ENCODE peak calls at places on chromosomes 11 and 22, in eight cellular contexts. W is endothelial cell of umbilical vein, R is mammary epithelial cell, I is neural progenitor cell, E is K562, U is HCT116, N is H1, X is DND-41. G is an unnamed sample.
A peak's percentile ranks its signal among the peaks of the same experiment; 100 is the strongest.

GRCh38 chr22:27880778-27881394 is 38.2 kb downstream of the PITPNB start:
- DNase-seq in W (peak; percentile 85), R (peak; percentile 54), I (peak; percentile 67), E (peak; percentile 58), U (peak; percentile 47), N (no peak), X (peak; percentile 28), G (peak; percentile 72)

GRCh38 chr11:95330332-95330731 is 99.3 kb upstream of the SESN3 start:
- DNase-seq in W (no peak), R (no peak), I (no peak), E (no peak), U (no peak), N (no peak), X (no peak), G (no peak)

GRCh38 chr11:38305682-38306081 is 1707.6 kb upstream of the RAG2 start:
- DNase-seq in W (no peak), R (no peak), I (no peak), E (no peak), U (no peak), N (no peak), X (no peak), G (no peak)

GRCh38 chr11:60169264-60169915 is 13.5 kb downstream of the MS4A6A start:
- DNase-seq in W (peak; percentile 100), R (peak; percentile 97), I (peak; percentile 22), E (peak; percentile 58), U (peak; percentile 27), N (peak; percentile 49), X (peak; percentile 59), G (peak; percentile 100)

GRCh38 chr22:48371391-48371790 is 1456.3 kb downstream of the BRD1 start:
- DNase-seq in W (no peak), R (no peak), I (no peak), E (no peak), U (no peak), N (peak; percentile 39), X (no peak), G (no peak)

GRCh38 chr11:128879817-128880216 is 11.3 kb upstream of the KCNJ5 start:
- DNase-seq in W (no peak), R (no peak), I (no peak), E (no peak), U (no peak), N (no peak), X (no peak), G (no peak)

GRCh38 chr11:11318961-11319360 is 34.1 kb downstream of the CSNK2A3 start:
- DNase-seq in W (no peak), R (no peak), I (no peak), E (no peak), U (no peak), N (no peak), X (no peak), G (no peak)

GRCh38 chr11:65150513-65151271 is 16.4 kb upstream of the SYVN1 start:
- DNase-seq in W (peak; percentile 68), R (peak; percentile 93), I (no peak), E (peak; percentile 91), U (peak; percentile 90), N (no peak), X (no peak), G (peak; percentile 98)

GRCh38 chr11:82842019-82842418 is 58.2 kb downstream of the PRCP start:
- DNase-seq in W (no peak), R (no peak), I (peak; percentile 21), E (no peak), U (no peak), N (no peak), X (no peak), G (no peak)

GRCh38 chr11:111977141-111978027 is 40.2 kb downstream of the DIXDC1 start:
- DNase-seq in W (peak; percentile 45), R (peak; percentile 37), I (peak; percentile 74), E (no peak), U (no peak), N (peak; percentile 79), X (no peak), G (peak; percentile 56)

GRCh38 chr11:131302831-131303230 is 67.6 kb upstream of the NTM start:
- DNase-seq in W (no peak), R (no peak), I (no peak), E (no peak), U (no peak), N (no peak), X (no peak), G (no peak)

GRCh38 chr22:20802922-20803553 is 29.1 kb downstream of the SERPIND1 start:
- DNase-seq in W (no peak), R (no peak), I (no peak), E (no peak), U (no peak), N (no peak), X (no peak), G (no peak)

GRCh38 chr22:44456661-44457412 is 41.2 kb downstream of the RTL6 start:
- DNase-seq in W (no peak), R (no peak), I (no peak), E (no peak), U (no peak), N (no peak), X (no peak), G (no peak)

GRCh38 chr11:134583397-134583990 is 171.5 kb upstream of the B3GAT1 start:
- DNase-seq in W (no peak), R (no peak), I (no peak), E (no peak), U (no peak), N (no peak), X (peak; percentile 46), G (no peak)

GRCh38 chr22:50260434-50260800 is 1.1 kb downstream of the MAPK12 start:
- DNase-seq in W (no peak), R (no peak), I (no peak), E (no peak), U (no peak), N (no peak), X (no peak), G (no peak)

GRCh38 chr11:45266693-45267451 is 19.3 kb downstream of the SYT13 start:
- DNase-seq in W (no peak), R (no peak), I (peak; percentile 52), E (peak; percentile 62), U (no peak), N (peak; percentile 97), X (peak; percentile 27), G (no peak)
- TF ChIP-seq CTCF in W (peak; percentile 17), R (peak; percentile 24), I (peak; percentile 62), E (peak; percentile 57), U (peak; percentile 20), N (peak; percentile 84), X (peak; percentile 58), G (peak; percentile 55)

GRCh38 chr11:124277809-124278208 is 21.6 kb downstream of the OR8G5 start:
- DNase-seq in W (no peak), R (no peak), I (peak; percentile 54), E (no peak), U (no peak), N (peak; percentile 48), X (no peak), G (no peak)
- H3K4me2 ChIP-seq in W (no peak overlapping the region), R (no peak overlapping the region), I (no peak overlapping the region), E (no peak overlapping the region), U (no peak overlapping the region), N (no peak overlapping the region), X (no peak overlapping the region), G (no peak overlapping the region)

GRCh38 chr11:66718320-66718971 is 10.6 kb downstream of the SPTBN2 start:
- DNase-seq in W (no peak), R (peak; percentile 6), I (no peak), E (no peak), U (no peak), N (peak; percentile 62), X (no peak), G (no peak)
- TF ChIP-seq CTCF in W (no peak), R (no peak), I (no peak), E (no peak), U (no peak), N (no peak), X (no peak), G (no peak)

GRCh38 chr22:17217179-17217578 is 2.1 kb downstream of the ADA2 start:
- DNase-seq in W (no peak), R (no peak), I (peak; percentile 33), E (no peak), U (no peak), N (no peak), X (peak; percentile 39), G (no peak)
- H3K4me2 ChIP-seq in W (no peak overlapping the region), R (no peak overlapping the region), I (no peak overlapping the region), E (no peak overlapping the region), U (no peak overlapping the region), N (peak overlapping the region; percentile 38), X (peak overlapping the region; percentile 66), G (no peak overlapping the region)

GRCh38 chr22:22462813-22463567 is 45.6 kb downstream of the ZNF280B start:
- DNase-seq in W (peak; percentile 2), R (no peak), I (peak; percentile 33), E (peak; percentile 78), U (no peak), N (no peak), X (no peak), G (peak; percentile 30)
- TF ChIP-seq CTCF in W (no peak), R (peak; percentile 23), I (peak; percentile 52), E (peak; percentile 94), U (peak; percentile 36), N (peak; percentile 63), X (peak; percentile 45), G (peak; percentile 57)

G was measured in PC-3.